ENCODE peak calls at places on chromosomes 4 and X, in seven cellular contexts. One of them, this sample, is unnamed. For H3K9me3, the result is how much of the 10 kb centered on the place peaks cover.

GRCh38 chrX:56729152-56729557 is at the start of gene NBDY:
- DNase-seq in transverse colon: peak
- DNase-seq in H1: peak
- DNase-seq in endothelial cell of umbilical vein: peak
- DNase-seq in uterus: peak
- DNase-seq in ovary: peak
- DNase-seq in A549: peak
- DNase-seq in this sample: no peak

GRCh38 chr4:24212642-24213041 is 322.8 kb upstream of the PPARGC1A start:
- DNase-seq in ovary: no peak
- DNase-seq in A549: no peak
- DNase-seq in uterus: no peak
- DNase-seq in H1: no peak
- DNase-seq in transverse colon: no peak
- DNase-seq in endothelial cell of umbilical vein: no peak
- DNase-seq in this sample: no peak

GRCh38 chr4:76883147-76883546 is 14.8 kb downstream of the SOWAHB start:
- DNase-seq in uterus: no peak
- DNase-seq in A549: no peak
- DNase-seq in transverse colon: no peak
- DNase-seq in H1: no peak
- DNase-seq in endothelial cell of umbilical vein: peak
- DNase-seq in ovary: no peak
- DNase-seq in this sample: no peak

GRCh38 chr4:122857160-122857559 is 30.5 kb downstream of the FGF2 start:
- DNase-seq in uterus: no peak
- DNase-seq in H1: no peak
- DNase-seq in ovary: no peak
- DNase-seq in endothelial cell of umbilical vein: no peak
- DNase-seq in transverse colon: no peak
- DNase-seq in A549: no peak
- DNase-seq in this sample: no peak

GRCh38 chr4:80448056-80448455 is 112.5 kb downstream of the CFAP299 start:
- DNase-seq in endothelial cell of umbilical vein: no peak
- DNase-seq in transverse colon: no peak
- DNase-seq in ovary: no peak
- DNase-seq in A549: no peak
- DNase-seq in uterus: no peak
- DNase-seq in H1: no peak
- DNase-seq in this sample: no peak

GRCh38 chr4:142984871-142985585 is 138.9 kb upstream of the INPP4B start:
- DNase-seq in uterus: no peak
- DNase-seq in ovary: no peak
- DNase-seq in endothelial cell of umbilical vein: peak
- DNase-seq in H1: peak
- DNase-seq in transverse colon: no peak
- DNase-seq in A549: peak
- DNase-seq in this sample: no peak

GRCh38 chr4:140020457-140021361 is 133.3 kb downstream of the MAML3 start:
- DNase-seq in endothelial cell of umbilical vein: no peak
- DNase-seq in H1: no peak
- DNase-seq in transverse colon: no peak
- DNase-seq in uterus: no peak
- DNase-seq in ovary: no peak
- DNase-seq in A549: no peak
- DNase-seq in this sample: no peak

GRCh38 chr4:10031663-10032590 is 10.6 kb upstream of the SLC2A9 start:
- DNase-seq in uterus: no peak
- DNase-seq in A549: no peak
- DNase-seq in H1: no peak
- DNase-seq in ovary: no peak
- DNase-seq in transverse colon: no peak
- DNase-seq in endothelial cell of umbilical vein: no peak
- DNase-seq in this sample: no peak

GRCh38 chrX:152893631-152894610 is 3.9 kb upstream of the ZNF185 start:
- DNase-seq in H1: no peak
- DNase-seq in A549: no peak
- DNase-seq in uterus: no peak
- DNase-seq in ovary: no peak
- DNase-seq in endothelial cell of umbilical vein: no peak
- DNase-seq in transverse colon: no peak
- DNase-seq in this sample: no peak

GRCh38 chr4:149793459-149793858 is 22.2 kb downstream of the IQCM start:
- DNase-seq in transverse colon: no peak
- DNase-seq in uterus: no peak
- DNase-seq in ovary: no peak
- DNase-seq in A549: no peak
- DNase-seq in H1: no peak
- DNase-seq in endothelial cell of umbilical vein: no peak
- DNase-seq in this sample: no peak

GRCh38 chr4:180513076-180513475 is 1730.1 kb upstream of the TENM3 start:
- DNase-seq in A549: no peak
- DNase-seq in H1: no peak
- DNase-seq in endothelial cell of umbilical vein: no peak
- DNase-seq in ovary: no peak
- DNase-seq in transverse colon: no peak
- DNase-seq in uterus: no peak
- DNase-seq in this sample: no peak

GRCh38 chr4:25984796-25985195 is 70.8 kb downstream of the SMIM20 start:
- DNase-seq in ovary: no peak
- DNase-seq in uterus: no peak
- DNase-seq in H1: peak
- DNase-seq in endothelial cell of umbilical vein: no peak
- DNase-seq in transverse colon: no peak
- DNase-seq in A549: no peak
- DNase-seq in this sample: no peak

GRCh38 chrX:108735680-108736508 is 469 bp downstream of the IRS4 start:
- DNase-seq in uterus: no peak
- DNase-seq in endothelial cell of umbilical vein: peak
- DNase-seq in A549: no peak
- DNase-seq in transverse colon: no peak
- DNase-seq in H1: peak
- DNase-seq in ovary: peak
- DNase-seq in this sample: no peak

GRCh38 chr4:135177323-135177722 is 975.7 kb upstream of the PABPC4L start:
- DNase-seq in ovary: no peak
- DNase-seq in endothelial cell of umbilical vein: no peak
- DNase-seq in uterus: no peak
- DNase-seq in H1: no peak
- DNase-seq in A549: no peak
- DNase-seq in transverse colon: no peak
- DNase-seq in this sample: no peak

GRCh38 chrX:12138366-12139313 is at the start of gene FRMPD4:
- DNase-seq in ovary: no peak
- DNase-seq in endothelial cell of umbilical vein: no peak
- DNase-seq in H1: peak
- DNase-seq in transverse colon: no peak
- DNase-seq in uterus: no peak
- DNase-seq in A549: no peak
- DNase-seq in this sample: no peak

GRCh38 chr4:182918044-182918607 is 940 bp upstream of the DCTD start:
- DNase-seq in H1: no peak
- DNase-seq in transverse colon: no peak
- DNase-seq in A549: no peak
- DNase-seq in ovary: no peak
- DNase-seq in endothelial cell of umbilical vein: no peak
- DNase-seq in uterus: no peak
- DNase-seq in this sample: no peak

GRCh38 chrX:124033821-124034220 is 72.3 kb downstream of the STAG2 start:
- DNase-seq in A549: no peak
- DNase-seq in endothelial cell of umbilical vein: no peak
- DNase-seq in ovary: no peak
- DNase-seq in uterus: no peak
- DNase-seq in transverse colon: no peak
- DNase-seq in H1: no peak
- DNase-seq in this sample: no peak

GRCh38 chrX:107324493-107325310 is 118.3 kb downstream of the DNAAF6 start:
- DNase-seq in endothelial cell of umbilical vein: peak
- DNase-seq in transverse colon: no peak
- DNase-seq in A549: peak
- DNase-seq in ovary: peak
- DNase-seq in uterus: no peak
- DNase-seq in H1: peak
- DNase-seq in this sample: no peak

GRCh38 chr4:107824367-107825071 is at the start of gene SGMS2:
- DNase-seq in H1: peak
- DNase-seq in A549: peak
- DNase-seq in endothelial cell of umbilical vein: peak
- DNase-seq in transverse colon: peak
- DNase-seq in uterus: peak
- DNase-seq in ovary: peak
- DNase-seq in this sample: no peak

GRCh38 chr4:156476359-156476758 is 495.2 kb downstream of the PDGFC start:
- DNase-seq in transverse colon: no peak
- DNase-seq in ovary: no peak
- DNase-seq in H1: no peak
- DNase-seq in A549: peak
- DNase-seq in endothelial cell of umbilical vein: peak
- DNase-seq in uterus: no peak
- DNase-seq in this sample: no peak
- H3K4me3 ChIP-seq in transverse colon: no peak
- H3K4me3 ChIP-seq in ovary: no peak
- H3K4me3 ChIP-seq in H1: no peak
- H3K4me3 ChIP-seq in A549: no peak
- H3K4me3 ChIP-seq in endothelial cell of umbilical vein: no peak
- H3K4me3 ChIP-seq in uterus: no peak
- H3K4me3 ChIP-seq in this sample: no peak

GRCh38 chr4:96739101-96739500 is 899.2 kb downstream of the PDHA2 start:
- DNase-seq in endothelial cell of umbilical vein: no peak
- DNase-seq in uterus: no peak
- DNase-seq in H1: no peak
- DNase-seq in A549: no peak
- DNase-seq in transverse colon: no peak
- DNase-seq in ovary: no peak
- DNase-seq in this sample: no peak

GRCh38 chr4:96736352-96736889 is 896.5 kb downstream of the PDHA2 start:
- DNase-seq in endothelial cell of umbilical vein: peak
- DNase-seq in A549: peak
- DNase-seq in H1: no peak
- DNase-seq in ovary: no peak
- DNase-seq in uterus: no peak
- DNase-seq in transverse colon: no peak
- DNase-seq in this sample: no peak
- H3K9me3 ChIP-seq in endothelial cell of umbilical vein: under half
- H3K9me3 ChIP-seq in A549: under half
- H3K9me3 ChIP-seq in H1: under half
- H3K9me3 ChIP-seq in ovary: under half
- H3K9me3 ChIP-seq in uterus: under half
- H3K9me3 ChIP-seq in transverse colon: under half
- H3K9me3 ChIP-seq in this sample: under half

DNA sequence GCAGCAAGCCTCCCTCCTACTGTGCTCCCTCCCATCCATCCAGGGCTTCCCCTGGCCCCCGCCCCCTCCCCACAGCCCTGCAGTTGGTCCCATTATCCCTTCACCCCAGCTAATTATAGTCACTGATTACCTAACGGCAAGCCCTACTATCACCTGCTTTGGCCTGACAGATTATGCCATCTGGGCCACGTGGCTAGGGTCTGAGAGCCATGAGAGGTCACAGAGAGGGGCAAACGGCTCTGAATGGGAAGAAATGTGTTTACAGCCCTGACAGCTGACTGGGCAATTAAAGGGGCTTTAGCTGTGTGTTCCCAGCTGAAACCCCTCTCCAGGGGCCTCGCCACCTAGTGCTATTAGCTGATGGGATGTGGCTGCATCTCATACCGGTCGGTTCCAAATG is 134.4 kb upstream of the CPEB2 start:
- DNase-seq in transverse colon: no peak
- DNase-seq in A549: no peak
- DNase-seq in H1: no peak
- DNase-seq in uterus: no peak
- DNase-seq in endothelial cell of umbilical vein: no peak
- DNase-seq in ovary: no peak
- DNase-seq in this sample: no peak
- TF ChIP-seq POLR2A in transverse colon: no peak
- TF ChIP-seq POLR2A in A549: no peak
- TF ChIP-seq POLR2A in H1: no peak
- TF ChIP-seq POLR2A in uterus: no peak
- TF ChIP-seq POLR2A in endothelial cell of umbilical vein: no peak
- TF ChIP-seq POLR2A in ovary: no peak
- TF ChIP-seq POLR2A in this sample: no peak

GRCh38 chrX:154460326-154460725 is 2.2 kb downstream of the PLXNA3 start:
- DNase-seq in ovary: no peak
- DNase-seq in endothelial cell of umbilical vein: no peak
- DNase-seq in A549: no peak
- DNase-seq in uterus: no peak
- DNase-seq in H1: no peak
- DNase-seq in transverse colon: no peak
- DNase-seq in this sample: no peak

GRCh38 chrX:154458116-154458953 is at the start of gene PLXNA3:
- DNase-seq in ovary: peak
- DNase-seq in transverse colon: peak
- DNase-seq in endothelial cell of umbilical vein: no peak
- DNase-seq in H1: peak
- DNase-seq in A549: no peak
- DNase-seq in uterus: no peak
- DNase-seq in this sample: no peak

GRCh38 chrX:154457491-154458115 is 478 bp upstream of the PLXNA3 start:
- DNase-seq in uterus: no peak
- DNase-seq in transverse colon: peak
- DNase-seq in endothelial cell of umbilical vein: no peak
- DNase-seq in ovary: peak
- DNase-seq in A549: no peak
- DNase-seq in H1: peak
- DNase-seq in this sample: no peak

GRCh38 chrX:154459843-154460242 is 1.8 kb downstream of the PLXNA3 start:
- DNase-seq in ovary: no peak
- DNase-seq in transverse colon: no peak
- DNase-seq in A549: no peak
- DNase-seq in endothelial cell of umbilical vein: no peak
- DNase-seq in uterus: no peak
- DNase-seq in H1: no peak
- DNase-seq in this sample: no peak

DNA sequence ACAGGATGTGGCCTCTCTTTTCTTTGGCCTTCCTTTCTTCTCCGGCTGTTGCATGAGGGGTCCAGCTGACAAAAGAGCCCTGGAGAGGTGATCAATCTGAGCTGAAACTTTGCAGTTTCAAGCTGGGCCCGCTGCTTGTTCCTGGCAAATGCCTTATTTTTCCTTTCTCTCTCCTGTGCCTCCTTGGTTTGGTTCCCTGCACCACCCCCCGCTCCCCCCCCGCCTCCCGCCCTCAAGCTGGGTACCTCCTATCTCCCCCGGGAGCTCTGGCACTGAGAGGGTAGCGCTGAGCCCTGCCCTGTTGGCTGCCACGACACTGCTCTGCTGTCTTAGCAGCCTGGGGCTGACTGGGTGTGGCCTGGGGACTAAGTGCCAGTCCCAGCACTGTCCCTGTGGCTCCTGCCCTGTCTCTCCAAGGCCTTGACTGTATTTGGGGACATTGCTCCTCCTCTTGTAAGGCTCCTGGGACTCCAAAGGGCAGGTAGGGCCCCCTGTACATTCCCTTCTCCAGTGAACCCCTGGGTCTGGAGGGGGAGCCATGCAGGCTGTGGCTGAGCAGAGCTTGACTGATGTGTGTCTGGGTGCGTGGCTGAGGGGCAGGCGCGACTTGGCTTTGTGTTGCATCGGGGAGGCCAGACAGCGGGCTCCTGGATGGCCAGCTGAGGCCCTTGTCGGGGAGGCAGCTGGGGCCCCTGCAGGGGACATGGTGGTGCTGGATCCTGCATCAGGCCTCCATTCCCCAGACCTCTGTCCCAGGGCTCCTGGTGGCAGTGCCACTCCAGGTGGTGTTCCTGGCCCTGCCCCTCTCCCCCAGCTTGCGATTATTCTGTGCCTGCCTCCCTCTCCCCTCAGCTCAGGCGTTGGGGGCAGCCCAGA is 1.1 kb downstream of the PLXNA3 start:
- DNase-seq in H1: no peak
- DNase-seq in A549: no peak
- DNase-seq in uterus: no peak
- DNase-seq in endothelial cell of umbilical vein: no peak
- DNase-seq in transverse colon: peak
- DNase-seq in ovary: no peak
- DNase-seq in this sample: no peak
- H3K4me3 ChIP-seq in H1: peak
- H3K4me3 ChIP-seq in A549: peak
- H3K4me3 ChIP-seq in uterus: peak
- H3K4me3 ChIP-seq in endothelial cell of umbilical vein: peak
- H3K4me3 ChIP-seq in transverse colon: peak
- H3K4me3 ChIP-seq in ovary: peak
- H3K4me3 ChIP-seq in this sample: peak